ENCODE peak calls at places on chromosomes 11 and 22, in eight cellular contexts. One of them, this sample, is unnamed.
A peak's percentile ranks its signal among the peaks of the same experiment; 100 is the strongest.

GRCh38 chr22:40176921-40177737 is 596 bp upstream of the TNRC6B start:
- DNase-seq in uterus: peak; percentile 74
- DNase-seq in fibroblast of lung: peak; percentile 70
- DNase-seq in pancreas: peak; percentile 45
- DNase-seq in psoas muscle: no peak
- DNase-seq in colonic mucosa: peak; percentile 77
- DNase-seq in heart right ventricle: no peak
- DNase-seq in mammary epithelial cell: peak; percentile 74
- DNase-seq in this sample: peak; percentile 70

GRCh38 chr22:24170189-24170588 is 11.1 kb upstream of the SUSD2 start:
- DNase-seq in pancreas: no peak
- DNase-seq in psoas muscle: no peak
- DNase-seq in colonic mucosa: no peak
- DNase-seq in fibroblast of lung: no peak
- DNase-seq in mammary epithelial cell: no peak
- DNase-seq in uterus: no peak
- DNase-seq in heart right ventricle: no peak
- DNase-seq in this sample: no peak

GRCh38 chr11:11985016-11985715 is 23.3 kb downstream of the DKK3 start:
- DNase-seq in fibroblast of lung: peak; percentile 90
- DNase-seq in psoas muscle: peak; percentile 31
- DNase-seq in colonic mucosa: no peak
- DNase-seq in heart right ventricle: no peak
- DNase-seq in pancreas: no peak
- DNase-seq in uterus: no peak
- DNase-seq in mammary epithelial cell: no peak
- DNase-seq in this sample: no peak

GRCh38 chr22:37121887-37122591 is 12.5 kb upstream of the TMPRSS6 start:
- DNase-seq in psoas muscle: no peak
- DNase-seq in mammary epithelial cell: peak; percentile 84
- DNase-seq in heart right ventricle: no peak
- DNase-seq in uterus: no peak
- DNase-seq in fibroblast of lung: peak; percentile 50
- DNase-seq in colonic mucosa: peak; percentile 41
- DNase-seq in pancreas: no peak
- DNase-seq in this sample: peak; percentile 7

GRCh38 chr22:23938328-23939016 is 22.5 kb downstream of the GSTT2B start:
- DNase-seq in mammary epithelial cell: no peak
- DNase-seq in colonic mucosa: no peak
- DNase-seq in heart right ventricle: no peak
- DNase-seq in psoas muscle: no peak
- DNase-seq in pancreas: no peak
- DNase-seq in fibroblast of lung: no peak
- DNase-seq in uterus: no peak
- DNase-seq in this sample: no peak

GRCh38 chr22:38271927-38272372 is 860 bp downstream of the TMEM184B start:
- DNase-seq in fibroblast of lung: no peak
- DNase-seq in colonic mucosa: peak; percentile 80
- DNase-seq in pancreas: no peak
- DNase-seq in psoas muscle: no peak
- DNase-seq in mammary epithelial cell: peak; percentile 60
- DNase-seq in heart right ventricle: no peak
- DNase-seq in uterus: peak; percentile 44
- DNase-seq in this sample: peak; percentile 36

GRCh38 chr22:49983148-49984042 is 22.8 kb downstream of the PIM3 start:
- DNase-seq in uterus: peak; percentile 15
- DNase-seq in psoas muscle: peak; percentile 61
- DNase-seq in heart right ventricle: no peak
- DNase-seq in pancreas: peak; percentile 70
- DNase-seq in mammary epithelial cell: no peak
- DNase-seq in fibroblast of lung: no peak
- DNase-seq in colonic mucosa: no peak
- DNase-seq in this sample: no peak

GRCh38 chr11:118998388-118998717 is 415 bp downstream of the CENATAC start:
- DNase-seq in mammary epithelial cell: no peak
- DNase-seq in uterus: no peak
- DNase-seq in fibroblast of lung: no peak
- DNase-seq in colonic mucosa: no peak
- DNase-seq in heart right ventricle: no peak
- DNase-seq in pancreas: peak; percentile 77
- DNase-seq in psoas muscle: no peak
- DNase-seq in this sample: no peak

GRCh38 chr11:126113012-126113411 is 50.3 kb upstream of the CDON start:
- DNase-seq in heart right ventricle: no peak
- DNase-seq in mammary epithelial cell: no peak
- DNase-seq in pancreas: no peak
- DNase-seq in colonic mucosa: no peak
- DNase-seq in fibroblast of lung: no peak
- DNase-seq in psoas muscle: no peak
- DNase-seq in uterus: no peak
- DNase-seq in this sample: no peak

GRCh38 chr22:47286590-47286989 is 524.1 kb downstream of the TBC1D22A start:
- DNase-seq in uterus: no peak
- DNase-seq in psoas muscle: no peak
- DNase-seq in fibroblast of lung: no peak
- DNase-seq in colonic mucosa: no peak
- DNase-seq in mammary epithelial cell: no peak
- DNase-seq in pancreas: no peak
- DNase-seq in heart right ventricle: no peak
- DNase-seq in this sample: no peak

GRCh38 chr11:578276-579035 is 2.2 kb downstream of the PHRF1 start:
- DNase-seq in fibroblast of lung: no peak
- DNase-seq in uterus: no peak
- DNase-seq in psoas muscle: no peak
- DNase-seq in mammary epithelial cell: peak; percentile 42
- DNase-seq in pancreas: peak; percentile 29
- DNase-seq in heart right ventricle: no peak
- DNase-seq in colonic mucosa: no peak
- DNase-seq in this sample: no peak

GRCh38 chr22:21915624-21916308 is 36.9 kb downstream of the PPM1F start:
- DNase-seq in mammary epithelial cell: no peak
- DNase-seq in uterus: no peak
- DNase-seq in psoas muscle: no peak
- DNase-seq in pancreas: no peak
- DNase-seq in colonic mucosa: no peak
- DNase-seq in heart right ventricle: no peak
- DNase-seq in fibroblast of lung: no peak
- DNase-seq in this sample: no peak

GRCh38 chr11:11843233-11843632 is 1.5 kb downstream of the USP47 start:
- DNase-seq in uterus: no peak
- DNase-seq in psoas muscle: no peak
- DNase-seq in mammary epithelial cell: peak; percentile 87
- DNase-seq in fibroblast of lung: peak; percentile 80
- DNase-seq in colonic mucosa: no peak
- DNase-seq in heart right ventricle: no peak
- DNase-seq in pancreas: no peak
- DNase-seq in this sample: peak; percentile 79

GRCh38 chr11:16536513-16536912 is 180.2 kb upstream of the SOX6 start:
- DNase-seq in pancreas: peak; percentile 27
- DNase-seq in mammary epithelial cell: no peak
- DNase-seq in uterus: no peak
- DNase-seq in fibroblast of lung: no peak
- DNase-seq in psoas muscle: no peak
- DNase-seq in colonic mucosa: no peak
- DNase-seq in heart right ventricle: no peak
- DNase-seq in this sample: no peak

GRCh38 chr22:49212002-49212401 is 615.7 kb downstream of the BRD1 start:
- DNase-seq in mammary epithelial cell: no peak
- DNase-seq in uterus: no peak
- DNase-seq in pancreas: peak; percentile 7
- DNase-seq in psoas muscle: no peak
- DNase-seq in colonic mucosa: no peak
- DNase-seq in heart right ventricle: no peak
- DNase-seq in fibroblast of lung: no peak
- DNase-seq in this sample: no peak

GRCh38 chr11:61787928-61788491 is 4.4 kb downstream of the TMEM258 start:
- DNase-seq in mammary epithelial cell: peak; percentile 20
- DNase-seq in heart right ventricle: no peak
- DNase-seq in pancreas: no peak
- DNase-seq in colonic mucosa: peak; percentile 41
- DNase-seq in uterus: peak; percentile 68
- DNase-seq in psoas muscle: peak; percentile 19
- DNase-seq in fibroblast of lung: peak; percentile 50
- DNase-seq in this sample: peak; percentile 16

GRCh38 chr11:27296406-27296994 is 66.5 kb downstream of the CCDC34 start:
- DNase-seq in heart right ventricle: no peak
- DNase-seq in mammary epithelial cell: peak; percentile 45
- DNase-seq in pancreas: no peak
- DNase-seq in psoas muscle: no peak
- DNase-seq in colonic mucosa: no peak
- DNase-seq in fibroblast of lung: peak; percentile 75
- DNase-seq in uterus: no peak
- DNase-seq in this sample: peak; percentile 81

GRCh38 chr11:102007567-102008437 is 39.4 kb upstream of the CFAP300 start:
- DNase-seq in heart right ventricle: no peak
- DNase-seq in pancreas: no peak
- DNase-seq in colonic mucosa: peak; percentile 77
- DNase-seq in mammary epithelial cell: peak; percentile 59
- DNase-seq in psoas muscle: no peak
- DNase-seq in uterus: no peak
- DNase-seq in fibroblast of lung: peak; percentile 50
- DNase-seq in this sample: peak; percentile 86

GRCh38 chr22:17891427-17892167 is 117.3 kb upstream of the BID start:
- DNase-seq in mammary epithelial cell: no peak
- DNase-seq in fibroblast of lung: no peak
- DNase-seq in uterus: no peak
- DNase-seq in heart right ventricle: peak; percentile 69
- DNase-seq in pancreas: no peak
- DNase-seq in colonic mucosa: peak; percentile 86
- DNase-seq in psoas muscle: peak; percentile 87
- DNase-seq in this sample: no peak
- H3K36me3 ChIP-seq in mammary epithelial cell: peaks cover 40% of the 10 kb centered on the region
- H3K36me3 ChIP-seq in fibroblast of lung: peaks cover 3% of the 10 kb centered on the region
- H3K36me3 ChIP-seq in uterus: no peaks in the 10 kb centered on the region
- H3K36me3 ChIP-seq in heart right ventricle: no peaks in the 10 kb centered on the region
- H3K36me3 ChIP-seq in pancreas: no peaks in the 10 kb centered on the region
- H3K36me3 ChIP-seq in colonic mucosa: peaks cover 6% of the 10 kb centered on the region
- H3K36me3 ChIP-seq in psoas muscle: no peaks in the 10 kb centered on the region
- H3K36me3 ChIP-seq in this sample: peaks cover 59% of the 10 kb centered on the region

GRCh38 chr11:114089748-114090147 is 30.2 kb downstream of the ZBTB16 start:
- DNase-seq in fibroblast of lung: no peak
- DNase-seq in heart right ventricle: peak; percentile 37
- DNase-seq in uterus: no peak
- DNase-seq in mammary epithelial cell: no peak
- DNase-seq in psoas muscle: peak; percentile 65
- DNase-seq in pancreas: no peak
- DNase-seq in colonic mucosa: no peak
- DNase-seq in this sample: no peak
- H3K4me1 ChIP-seq in fibroblast of lung: no peaks in the 10 kb centered on the region
- H3K4me1 ChIP-seq in heart right ventricle: peaks cover 98% of the 10 kb centered on the region
- H3K4me1 ChIP-seq in uterus: peaks cover 36% of the 10 kb centered on the region
- H3K4me1 ChIP-seq in mammary epithelial cell: no peaks in the 10 kb centered on the region
- H3K4me1 ChIP-seq in psoas muscle: peaks cover 98% of the 10 kb centered on the region
- H3K4me1 ChIP-seq in pancreas: peaks cover 58% of the 10 kb centered on the region
- H3K4me1 ChIP-seq in colonic mucosa: peaks cover 7% of the 10 kb centered on the region
- H3K4me1 ChIP-seq in this sample: peaks cover 84% of the 10 kb centered on the region

DNA sequence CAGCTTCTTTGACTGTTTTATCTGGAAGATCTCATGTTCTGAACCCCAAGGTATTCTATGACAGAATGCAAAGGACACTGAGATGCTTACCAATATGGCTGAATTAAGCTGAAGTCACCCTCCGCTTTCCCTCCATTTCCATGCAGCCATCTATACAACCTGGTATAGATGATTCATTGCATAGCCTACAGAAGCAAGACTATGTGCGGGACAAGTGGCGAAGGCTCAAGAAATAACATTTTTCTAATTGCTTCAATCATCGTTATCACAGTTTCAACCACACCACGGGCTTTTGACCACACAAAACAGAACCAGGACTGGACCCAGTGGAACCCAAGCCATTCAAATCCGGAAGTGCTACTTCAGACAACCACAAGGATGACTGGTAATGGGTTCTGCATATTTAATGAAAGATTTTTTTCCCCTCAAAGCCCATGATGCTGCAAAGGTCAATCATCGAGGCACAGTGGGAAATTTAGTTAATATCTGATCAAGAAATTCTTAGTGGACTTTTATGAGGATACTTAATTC is 61.9 kb downstream of the CD44 start:
- DNase-seq in heart right ventricle: no peak
- DNase-seq in colonic mucosa: no peak
- DNase-seq in pancreas: no peak
- DNase-seq in uterus: no peak
- DNase-seq in fibroblast of lung: no peak
- DNase-seq in mammary epithelial cell: no peak
- DNase-seq in psoas muscle: no peak
- DNase-seq in this sample: no peak
- H3K36me3 ChIP-seq in heart right ventricle: no peaks in the 10 kb centered on the region
- H3K36me3 ChIP-seq in colonic mucosa: no peaks in the 10 kb centered on the region
- H3K36me3 ChIP-seq in pancreas: peaks cover under 1% of the 10 kb centered on the region
- H3K36me3 ChIP-seq in uterus: no peaks in the 10 kb centered on the region
- H3K36me3 ChIP-seq in fibroblast of lung: peaks cover 22% of the 10 kb centered on the region
- H3K36me3 ChIP-seq in mammary epithelial cell: peaks cover 89% of the 10 kb centered on the region
- H3K36me3 ChIP-seq in psoas muscle: peaks cover 6% of the 10 kb centered on the region
- H3K36me3 ChIP-seq in this sample: peaks cover 95% of the 10 kb centered on the region

GRCh38 chr11:45102361-45102809 is 44.1 kb upstream of the PRDM11 start:
- DNase-seq in mammary epithelial cell: no peak
- DNase-seq in psoas muscle: peak; percentile 51
- DNase-seq in pancreas: no peak
- DNase-seq in heart right ventricle: no peak
- DNase-seq in colonic mucosa: no peak
- DNase-seq in uterus: no peak
- DNase-seq in fibroblast of lung: no peak
- DNase-seq in this sample: peak; percentile 60
- H3K4me1 ChIP-seq in mammary epithelial cell: peaks cover 19% of the 10 kb centered on the region
- H3K4me1 ChIP-seq in psoas muscle: peaks cover 3% of the 10 kb centered on the region
- H3K4me1 ChIP-seq in pancreas: no peaks in the 10 kb centered on the region
- H3K4me1 ChIP-seq in heart right ventricle: peaks cover 11% of the 10 kb centered on the region
- H3K4me1 ChIP-seq in colonic mucosa: no peaks in the 10 kb centered on the region
- H3K4me1 ChIP-seq in uterus: no peaks in the 10 kb centered on the region
- H3K4me1 ChIP-seq in fibroblast of lung: peaks cover 8% of the 10 kb centered on the region
- H3K4me1 ChIP-seq in this sample: peaks cover 15% of the 10 kb centered on the region

DNA sequence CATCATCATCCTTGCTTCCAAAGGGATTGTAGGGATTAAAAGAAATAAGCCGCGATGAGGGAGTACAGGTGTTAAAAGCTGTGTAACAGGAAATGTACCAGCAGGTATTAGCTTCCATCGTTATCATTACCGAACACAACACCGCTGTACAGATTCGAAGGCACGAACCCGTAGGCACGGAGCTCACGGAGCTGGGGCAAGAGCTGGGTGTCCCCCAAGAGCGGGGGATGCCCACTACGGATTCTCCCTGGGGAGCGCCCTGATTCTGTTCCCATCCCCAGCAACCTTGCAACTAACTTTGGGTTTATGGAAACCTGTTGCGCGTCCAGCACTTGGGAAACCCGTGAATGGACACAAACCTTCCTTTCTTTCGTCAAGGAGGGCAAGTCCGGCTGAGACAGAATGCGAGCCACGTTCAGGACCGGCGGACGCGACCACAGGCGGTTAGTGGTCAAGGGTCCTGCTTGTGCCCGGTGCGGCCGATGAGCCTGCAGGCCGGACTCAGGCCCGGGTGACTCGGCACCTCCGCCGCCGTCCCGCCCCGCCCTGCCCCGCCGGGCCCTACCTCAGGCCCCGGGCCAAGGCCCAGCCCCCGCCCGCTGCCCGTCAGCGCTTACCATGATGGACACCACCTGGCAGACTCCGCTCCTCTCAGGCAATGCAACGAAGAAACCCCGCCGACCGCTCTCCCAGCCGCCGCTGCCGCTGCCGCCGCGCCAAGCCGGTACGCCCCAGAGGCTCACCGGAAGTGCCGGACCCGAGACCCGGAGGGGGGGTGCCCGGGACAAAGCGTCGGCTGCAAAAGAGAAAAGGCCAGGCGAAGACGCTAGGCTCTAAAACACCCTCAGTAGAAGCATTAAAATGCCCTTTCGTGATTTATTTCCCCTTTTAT is at the start of gene UFD1:
- DNase-seq in uterus: peak; percentile 85
- DNase-seq in psoas muscle: peak; percentile 96
- DNase-seq in mammary epithelial cell: peak; percentile 83
- DNase-seq in colonic mucosa: peak; percentile 83
- DNase-seq in pancreas: peak; percentile 94
- DNase-seq in fibroblast of lung: peak; percentile 80
- DNase-seq in heart right ventricle: peak; percentile 86
- DNase-seq in this sample: peak; percentile 93
- H3K36me3 ChIP-seq in uterus: no peaks in the 10 kb centered on the region
- H3K36me3 ChIP-seq in psoas muscle: no peaks in the 10 kb centered on the region
- H3K36me3 ChIP-seq in mammary epithelial cell: peaks cover 9% of the 10 kb centered on the region
- H3K36me3 ChIP-seq in colonic mucosa: no peaks in the 10 kb centered on the region
- H3K36me3 ChIP-seq in pancreas: no peaks in the 10 kb centered on the region
- H3K36me3 ChIP-seq in fibroblast of lung: peaks cover under 1% of the 10 kb centered on the region
- H3K36me3 ChIP-seq in heart right ventricle: no peaks in the 10 kb centered on the region
- H3K36me3 ChIP-seq in this sample: peaks cover 15% of the 10 kb centered on the region

This sample was measured in adipocyte.